ENCODE peak calls at places on chromosomes 16 and 17, in five cellular contexts. F is A549, M is K562, N is GM23338, Z is HepG2. U is an unnamed sample.

GRCh38 chr17:19766421-19767270 is 18.5 kb upstream of the ALDH3A1 start:
- DNase-seq in F (peak), M (peak), N (peak), Z (peak), U (no peak)

GRCh38 chr17:50347894-50348291 is 2.0 kb downstream of the XYLT2 start:
- DNase-seq in F (no peak), M (no peak), N (no peak), Z (no peak), U (no peak)

GRCh38 chr16:12171706-12172105 is 195.2 kb downstream of the SNX29 start:
- DNase-seq in F (no peak), M (no peak), N (no peak), Z (no peak), U (no peak)

GRCh38 chr16:64144612-64145011 is 977.3 kb downstream of the CDH11 start:
- DNase-seq in F (no peak), M (no peak), N (no peak), Z (no peak), U (no peak)

GRCh38 chr17:78433780-78434335 is 55.4 kb downstream of the PGS1 start:
- DNase-seq in F (no peak), M (no peak), N (no peak), Z (no peak), U (no peak)

GRCh38 chr17:79027274-79027924 is 3.4 kb downstream of the C1QTNF1 start:
- DNase-seq in F (no peak), M (no peak), N (no peak), Z (peak), U (no peak)

GRCh38 chr17:27285501-27285900 is 8.4 kb upstream of the WSB1 start:
- DNase-seq in F (no peak), M (no peak), N (no peak), Z (no peak), U (no peak)

GRCh38 chr17:43753488-43754129 is 5.0 kb downstream of the SOST start:
- DNase-seq in F (no peak), M (peak), N (no peak), Z (no peak), U (peak)

GRCh38 chr17:41785091-41785875 is 1.2 kb downstream of the JUP start:
- DNase-seq in F (no peak), M (peak), N (peak), Z (no peak), U (no peak)

GRCh38 chr17:4449736-4450135 is 16.0 kb downstream of the SPNS3 start:
- DNase-seq in F (no peak), M (no peak), N (no peak), Z (no peak), U (no peak)

GRCh38 chr17:4448197-4448980 is 14.6 kb downstream of the SPNS3 start:
- DNase-seq in F (no peak), M (no peak), N (no peak), Z (no peak), U (no peak)

GRCh38 chr17:4445731-4446130 is 12.0 kb downstream of the SPNS3 start:
- DNase-seq in F (no peak), M (no peak), N (no peak), Z (no peak), U (no peak)

GRCh38 chr17:4444782-4445473 is 11.2 kb downstream of the SPNS3 start:
- DNase-seq in F (no peak), M (no peak), N (no peak), Z (no peak), U (no peak)

DNA sequence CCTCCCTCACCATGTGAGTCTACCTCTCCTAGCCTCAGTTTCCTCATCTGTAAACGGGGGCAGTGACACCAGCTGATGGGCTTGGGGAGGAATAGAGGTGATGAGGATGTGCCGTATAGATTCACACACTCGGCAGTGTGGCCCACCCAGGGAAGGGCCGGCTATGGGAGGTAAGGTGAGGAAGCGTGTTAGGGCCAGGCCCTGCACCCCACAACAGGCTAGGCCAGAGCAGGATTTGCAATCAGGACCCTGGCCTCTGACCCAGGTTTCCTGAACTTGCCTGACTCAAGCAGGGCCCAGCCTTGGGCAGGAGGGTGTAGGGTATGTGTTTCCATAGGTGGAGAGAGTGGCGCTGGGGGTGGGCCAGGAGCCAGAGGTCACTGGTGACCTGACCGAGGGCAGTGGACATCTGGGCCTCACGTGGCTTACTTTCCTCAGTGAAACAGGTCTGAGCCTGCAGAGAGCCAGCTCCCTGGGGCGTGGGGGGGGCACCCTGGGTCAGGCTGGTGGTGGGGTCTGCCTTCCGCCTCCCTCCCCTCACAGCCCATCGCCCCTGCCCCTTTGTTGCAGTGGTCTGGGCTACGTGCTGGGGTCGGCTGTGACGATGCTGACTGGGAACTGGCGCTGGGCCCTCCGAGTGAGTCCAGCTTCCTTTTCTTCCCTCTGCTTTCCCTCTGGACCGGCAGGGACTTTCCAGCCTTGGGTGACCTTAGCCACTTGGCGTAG is 12.7 kb downstream of the SPNS3 start:
- DNase-seq in F (no peak), M (no peak), N (no peak), Z (no peak), U (no peak)
- TF ChIP-seq JUNB in F (no peak), M (no peak), N (no peak), Z (no peak), U (no peak)

GRCh38 chr16:89815639-89816348 is 653 bp downstream of the FANCA start:
- DNase-seq in F (no peak), M (peak), N (peak), Z (no peak), U (no peak)
- TF ChIP-seq JUNB in F (no peak), M (no peak), N (no peak), Z (no peak), U (no peak)

DNA sequence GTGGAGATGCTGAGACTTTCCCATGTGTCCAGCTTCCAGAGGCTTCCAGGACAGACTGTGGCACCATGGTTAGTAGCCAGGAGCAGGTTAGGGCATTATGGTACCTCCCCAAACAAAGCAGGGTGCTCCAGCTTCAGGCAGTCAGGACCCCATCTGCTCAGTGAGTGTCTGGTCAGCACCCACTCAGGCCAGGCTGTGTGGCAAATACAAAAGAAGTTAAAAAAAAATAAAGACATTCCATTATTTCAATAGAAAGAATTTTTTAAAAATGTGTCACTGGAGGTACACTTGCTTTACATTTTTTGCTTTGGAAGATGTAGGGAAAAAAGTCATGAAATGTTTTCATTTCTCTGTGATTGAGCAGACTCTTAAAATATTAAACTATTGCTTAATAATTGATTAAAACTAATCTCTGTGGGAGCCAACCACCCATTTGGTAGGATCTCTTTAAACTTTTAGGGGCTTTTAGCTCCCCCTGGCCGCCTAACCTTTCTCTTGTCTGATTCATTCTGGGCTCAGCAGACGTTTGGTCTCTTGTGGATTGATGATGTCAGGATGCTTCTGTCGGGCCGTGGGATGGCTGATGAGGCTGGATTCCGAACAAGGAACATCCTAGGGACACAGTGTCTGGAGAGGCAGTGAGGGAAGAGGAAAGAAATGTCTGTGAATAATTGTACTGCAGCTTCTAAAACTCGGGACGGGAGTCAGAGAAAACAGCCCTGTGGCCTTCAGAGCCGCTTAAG is 28.4 kb upstream of the NPTX1 start:
- DNase-seq in F (peak), M (no peak), N (no peak), Z (no peak), U (no peak)
- TF ChIP-seq JUNB in F (peak), M (no peak), N (no peak), Z (no peak), U (no peak)

GRCh38 chr17:77324227-77324626 is 183.5 kb downstream of the SEC14L1 start:
- DNase-seq in F (no peak), M (no peak), N (no peak), Z (no peak), U (no peak)
- TF ChIP-seq JUNB in F (no peak), M (no peak), N (no peak), Z (no peak), U (no peak)

GRCh38 chr16:82070656-82071369 is 35.8 kb downstream of the HSD17B2 start:
- DNase-seq in F (no peak), M (no peak), N (no peak), Z (no peak), U (no peak)
- TF ChIP-seq JUNB in F (no peak), M (no peak), N (no peak), Z (no peak), U (no peak)

GRCh38 chr17:14048169-14048568 is 21.1 kb upstream of the COX10 start:
- DNase-seq in F (peak), M (peak), N (peak), Z (no peak), U (no peak)
- TF ChIP-seq JUNB in F (no peak), M (no peak), N (no peak), Z (no peak), U (no peak)

GRCh38 chr17:75758131-75758905 is 6.7 kb downstream of the GALK1 start:
- DNase-seq in F (no peak), M (no peak), N (peak), Z (no peak), U (no peak)
- TF ChIP-seq JUNB in F (no peak), M (no peak), N (no peak), Z (no peak), U (no peak)